ENCODE peak calls at places on chromosome 7, in ten cellular contexts. R, E, B, Z, O, T, F, N, Q and I are unnamed samples. For H3K9me3, the result is how much of the 10 kb centered on the place peaks cover.

GRCh38 chr7:31373337-31374289 is 33.1 kb upstream of the NEUROD6 start:
- DNase-seq in R (peak), E (no peak), B (no peak), Z (peak), O (peak), T (peak), F (peak), N (no peak), Q (no peak), I (no peak)

GRCh38 chr7:150479023-150479716 is 28.7 kb downstream of the GIMAP8 start:
- DNase-seq in R (no peak), E (no peak), B (no peak), Z (no peak), O (no peak), T (no peak), F (no peak), N (no peak), Q (no peak), I (no peak)

GRCh38 chr7:43639858-43640491 is 57.1 kb downstream of the STK17A start:
- DNase-seq in R (peak), E (peak), B (no peak), Z (no peak), O (peak), T (peak), F (no peak), N (no peak), Q (no peak), I (peak)

GRCh38 chr7:76512941-76513816 is 2.8 kb downstream of the UPK3B start:
- DNase-seq in R (no peak), E (no peak), B (no peak), Z (peak), O (no peak), T (no peak), F (no peak), N (peak), Q (no peak), I (no peak)

GRCh38 chr7:43693687-43694398 is 35.5 kb downstream of the COA1 start:
- DNase-seq in R (no peak), E (no peak), B (no peak), Z (no peak), O (no peak), T (no peak), F (no peak), N (no peak), Q (no peak), I (no peak)

GRCh38 chr7:94941844-94942632 is 34.6 kb downstream of the PPP1R9A start:
- DNase-seq in R (no peak), E (no peak), B (no peak), Z (no peak), O (no peak), T (no peak), F (no peak), N (no peak), Q (no peak), I (no peak)

GRCh38 chr7:17041324-17041723 is 159.5 kb upstream of the AGR3 start:
- DNase-seq in R (no peak), E (no peak), B (no peak), Z (no peak), O (no peak), T (no peak), F (no peak), N (no peak), Q (no peak), I (no peak)

GRCh38 chr7:44386139-44386913 is 60.9 kb upstream of the CAMK2B start:
- DNase-seq in R (peak), E (no peak), B (no peak), Z (peak), O (no peak), T (no peak), F (no peak), N (no peak), Q (no peak), I (no peak)

GRCh38 chr7:79782256-79782655 is 328.8 kb upstream of the MAGI2 start:
- DNase-seq in R (no peak), E (no peak), B (no peak), Z (no peak), O (no peak), T (no peak), F (no peak), N (no peak), Q (no peak), I (no peak)

GRCh38 chr7:102073931-102074880 is 212.5 kb upstream of the SH2B2 start:
- DNase-seq in R (no peak), E (no peak), B (peak), Z (no peak), O (peak), T (no peak), F (no peak), N (no peak), Q (no peak), I (no peak)

GRCh38 chr7:154581251-154581890 is 421.6 kb downstream of the PAXIP1 start:
- DNase-seq in R (no peak), E (no peak), B (no peak), Z (no peak), O (no peak), T (no peak), F (no peak), N (no peak), Q (no peak), I (no peak)
- H3K9me3 ChIP-seq in R (under half), E (under half), B (under half), Z (under half), O (under half), T (under half), F (under half), N (under half), Q (under half), I (under half)

GRCh38 chr7:7567898-7568531 is 1.3 kb downstream of the MIOS start:
- DNase-seq in R (no peak), E (no peak), B (no peak), Z (no peak), O (no peak), T (no peak), F (no peak), N (no peak), Q (no peak), I (no peak)
- H3K27ac ChIP-seq in R (no peak), E (no peak), B (peak), Z (no peak), O (peak), T (no peak), F (peak), N (peak), Q (no peak), I (peak)

GRCh38 chr7:27237735-27238334 is 4.8 kb upstream of the EVX1 start:
- DNase-seq in R (no peak), E (no peak), B (no peak), Z (no peak), O (no peak), T (no peak), F (no peak), N (no peak), Q (no peak), I (no peak)

GRCh38 chr7:27241189-27242045 is 1.2 kb upstream of the EVX1 start:
- DNase-seq in R (no peak), E (no peak), B (peak), Z (peak), O (no peak), T (no peak), F (no peak), N (no peak), Q (no peak), I (no peak)

GRCh38 chr7:27239780-27240731 is 2.5 kb upstream of the EVX1 start:
- DNase-seq in R (no peak), E (no peak), B (no peak), Z (peak), O (no peak), T (no peak), F (no peak), N (no peak), Q (no peak), I (no peak)

GRCh38 chr7:27242046-27242579 is 489 bp upstream of the EVX1 start:
- DNase-seq in R (no peak), E (no peak), B (no peak), Z (no peak), O (no peak), T (no peak), F (no peak), N (no peak), Q (no peak), I (no peak)

DNA sequence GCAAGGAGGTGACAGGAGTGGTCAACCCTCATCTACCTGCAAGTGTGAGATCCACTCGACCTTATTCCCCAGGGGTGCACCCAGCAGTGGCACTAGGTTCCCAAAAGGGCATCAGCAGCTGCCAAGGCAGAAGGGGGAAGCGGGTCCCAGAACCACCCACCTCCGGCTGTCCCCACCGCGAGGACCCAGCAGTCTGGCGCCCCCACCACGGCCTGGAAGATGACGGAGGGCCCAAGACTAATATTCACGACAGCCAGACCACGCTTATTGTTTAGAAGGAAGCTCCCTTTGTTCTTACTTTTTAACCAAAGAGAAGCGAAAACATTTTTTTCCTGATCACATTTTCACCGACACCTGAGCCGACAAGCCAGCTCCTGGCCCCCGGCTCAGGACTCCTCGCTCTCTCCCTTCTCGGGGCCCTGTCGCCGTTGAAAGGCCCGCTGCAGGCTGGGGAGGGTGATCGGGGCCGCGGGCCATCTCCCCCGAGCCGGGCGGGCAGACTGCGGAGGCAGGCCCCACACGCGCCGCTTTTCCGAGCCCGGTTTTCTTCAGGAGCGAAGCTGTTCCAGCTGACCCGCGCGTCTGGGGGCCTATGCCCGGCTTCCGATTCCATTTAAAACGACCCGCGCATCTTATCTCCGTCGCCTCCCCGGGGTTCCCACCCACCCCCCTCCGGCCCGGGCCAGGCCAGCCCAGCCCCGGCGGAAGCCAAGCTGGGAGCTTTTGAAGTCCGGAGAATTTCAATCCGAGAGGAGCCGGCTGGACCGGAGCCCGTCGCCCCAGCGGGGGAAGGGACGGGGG is 3.4 kb upstream of the EVX1 start:
- DNase-seq in R (no peak), E (no peak), B (peak), Z (peak), O (no peak), T (no peak), F (no peak), N (no peak), Q (no peak), I (no peak)
- H3K9me3 ChIP-seq in R (under half), E (under half), B (under half), Z (under half), O (under half), T (under half), F (under half), N (under half), Q (under half), I (under half)

GRCh38 chr7:1019789-1020610 is 24.3 kb upstream of the GPR146 start:
- DNase-seq in R (no peak), E (no peak), B (no peak), Z (no peak), O (no peak), T (no peak), F (no peak), N (peak), Q (no peak), I (no peak)

GRCh38 chr7:1016577-1017531 is 27.5 kb upstream of the GPR146 start:
- DNase-seq in R (no peak), E (no peak), B (no peak), Z (no peak), O (no peak), T (no peak), F (no peak), N (peak), Q (no peak), I (no peak)

GRCh38 chr7:1017586-1018333 is 26.6 kb upstream of the GPR146 start:
- DNase-seq in R (no peak), E (no peak), B (no peak), Z (no peak), O (no peak), T (no peak), F (no peak), N (peak), Q (no peak), I (no peak)

GRCh38 chr7:1019255-1019785 is 25.0 kb upstream of the GPR146 start:
- DNase-seq in R (no peak), E (no peak), B (no peak), Z (no peak), O (no peak), T (no peak), F (no peak), N (peak), Q (no peak), I (no peak)

DNA sequence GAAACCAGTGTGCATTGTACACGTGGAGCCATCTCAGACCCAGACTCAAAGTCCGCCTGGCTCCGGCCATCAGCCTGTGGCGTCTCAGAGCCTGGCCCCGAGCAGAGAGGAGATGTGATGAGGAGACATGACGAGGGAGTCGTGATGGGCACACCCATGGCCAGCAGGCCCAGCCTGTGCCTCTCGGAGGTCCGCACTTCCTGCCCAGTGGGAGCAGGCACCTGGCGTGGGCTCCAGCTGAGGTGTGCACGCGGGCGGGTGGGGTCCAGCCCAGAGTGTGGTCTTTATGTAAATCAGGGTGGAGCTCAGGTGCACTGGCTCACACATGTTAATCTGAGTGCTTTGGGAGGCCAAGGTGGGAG is 26.0 kb upstream of the GPR146 start:
- DNase-seq in R (no peak), E (no peak), B (no peak), Z (no peak), O (no peak), T (no peak), F (no peak), N (peak), Q (no peak), I (no peak)
- H3K27ac ChIP-seq in R (no peak), E (no peak), B (no peak), Z (no peak), O (no peak), T (no peak), F (no peak), N (no peak), Q (no peak), I (no peak)

DNA sequence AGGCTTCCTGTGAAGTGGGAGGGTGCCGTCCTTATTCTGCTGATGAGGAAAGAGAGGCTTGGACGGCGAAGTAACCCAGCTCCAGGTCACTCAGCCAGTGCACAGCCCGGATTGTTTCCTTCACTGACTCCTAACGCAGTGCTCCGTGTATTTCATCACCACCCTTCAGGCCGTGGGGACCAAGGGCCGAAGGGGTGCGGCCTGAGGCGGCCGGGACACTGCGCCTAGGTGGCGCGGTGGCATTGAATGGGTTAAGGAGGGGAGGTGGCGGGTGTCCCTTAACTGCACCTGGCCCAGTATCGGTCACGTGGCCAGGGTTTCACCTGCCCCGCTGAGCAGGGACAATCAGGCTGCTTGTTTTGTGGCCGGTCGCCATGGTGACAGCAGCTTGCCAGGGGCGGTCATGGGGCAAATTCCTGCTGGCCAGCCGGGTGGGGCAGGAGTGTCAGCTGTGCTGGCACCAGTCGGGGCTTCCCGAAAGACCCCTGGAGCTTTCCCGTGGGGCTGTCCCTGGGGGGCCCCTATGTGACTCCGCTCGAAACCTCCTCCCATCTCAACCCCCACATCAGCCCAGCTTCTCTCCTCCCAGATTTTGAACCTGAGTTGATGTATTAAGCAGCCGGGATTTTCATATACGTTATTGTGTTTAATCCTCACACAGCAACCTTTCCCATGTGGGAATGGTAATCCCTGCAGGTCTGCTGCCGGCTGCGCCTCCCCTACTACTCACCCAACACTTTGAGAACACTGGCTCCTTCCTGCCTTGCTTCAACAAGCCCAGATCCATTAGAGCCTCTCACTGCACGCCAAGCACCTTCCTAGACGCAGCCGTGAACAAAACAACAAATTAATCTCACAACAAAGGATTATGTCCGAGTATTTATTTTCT is 4.4 kb upstream of the ABHD11 start:
- DNase-seq in R (peak), E (peak), B (peak), Z (peak), O (peak), T (peak), F (peak), N (no peak), Q (peak), I (peak)
- H3K9me3 ChIP-seq in R (under half), E (under half), B (under half), Z (under half), O (under half), T (under half), F (under half), N (under half), Q (under half), I (under half)